ENCODE peak calls at places on chromosomes 6 and 20, in nine cellular contexts. V is cardiac fibroblast, J is AG09309, E is lower leg skin, M is aorta, C is suprapubic skin, U is ascending aorta, N is osteoblast, F is fibroblast of mammary gland. W is an unnamed sample.

GRCh38 chr6:80605165-80605989 is 498.9 kb downstream of the BCKDHB start:
- DNase-seq in E (no peak), J (no peak), V (peak), M (no peak), F (peak), N (no peak), U (no peak), C (no peak), W (peak)

GRCh38 chr20:22507240-22507961 is 77.0 kb downstream of the FOXA2 start:
- DNase-seq in C (no peak), J (no peak), N (no peak), U (no peak), F (no peak), V (no peak), M (no peak), E (no peak), W (no peak)

GRCh38 chr6:14212020-14212419 is 94.4 kb downstream of the CD83 start:
- DNase-seq in F (no peak), J (no peak), M (no peak), C (no peak), V (no peak), N (no peak), U (no peak), E (no peak), W (peak)

GRCh38 chr6:158021376-158021775 is 39.7 kb downstream of the SYNJ2 start:
- DNase-seq in M (peak), V (no peak), U (no peak), J (no peak), C (no peak), N (no peak), F (no peak), E (no peak), W (no peak)

GRCh38 chr6:133817460-133818047 is 71.4 kb upstream of the TCF21 start:
- DNase-seq in F (no peak), C (no peak), V (no peak), U (no peak), E (no peak), M (no peak), J (no peak), N (no peak), W (peak)

GRCh38 chr20:5168582-5169396 is 42.0 kb downstream of the CDS2 start:
- DNase-seq in N (peak), V (peak), J (no peak), U (peak), E (no peak), M (peak), F (peak), C (no peak), W (no peak)

GRCh38 chr6:89321571-89321970 is 6.5 kb upstream of the GABRR2 start:
- DNase-seq in V (peak), M (no peak), N (no peak), U (no peak), F (no peak), C (no peak), J (no peak), E (no peak), W (no peak)

GRCh38 chr20:10428008-10428407 is 6.0 kb downstream of the MKKS start:
- DNase-seq in N (no peak), C (no peak), V (no peak), J (no peak), F (no peak), U (no peak), E (no peak), M (no peak), W (no peak)

GRCh38 chr20:44810391-44811149 is at the start of gene RIMS4:
- DNase-seq in U (no peak), M (no peak), E (no peak), N (no peak), F (no peak), J (no peak), V (no peak), C (no peak), W (peak)

GRCh38 chr6:98067375-98067774 is 767.0 kb upstream of the POU3F2 start:
- DNase-seq in V (no peak), N (no peak), M (no peak), F (no peak), J (no peak), E (no peak), C (no peak), U (no peak), W (no peak)

GRCh38 chr6:13722880-13723279 is 11.2 kb upstream of the RANBP9 start:
- DNase-seq in U (no peak), N (no peak), E (no peak), F (no peak), C (no peak), M (no peak), V (no peak), J (no peak), W (no peak)

GRCh38 chr6:73870907-73871306 is 174.9 kb downstream of the CD109 start:
- DNase-seq in J (no peak), C (no peak), F (no peak), N (no peak), E (no peak), U (no peak), V (no peak), M (no peak), W (no peak)

GRCh38 chr6:118565317-118565960 is 17.3 kb downstream of the PLN start:
- DNase-seq in J (no peak), V (no peak), U (no peak), C (no peak), F (no peak), M (no peak), E (no peak), N (peak), W (peak)

GRCh38 chr6:6844451-6844974 is 256.0 kb downstream of the LY86 start:
- DNase-seq in J (no peak), M (no peak), C (no peak), V (no peak), N (no peak), E (no peak), U (no peak), F (no peak), W (no peak)

GRCh38 chr6:145206247-145206907 is 528.9 kb downstream of the EPM2A start:
- DNase-seq in C (no peak), U (no peak), J (peak), N (no peak), V (peak), E (peak), F (peak), M (no peak), W (no peak)

GRCh38 chr6:7047966-7048365 is 59.8 kb upstream of the RREB1 start:
- DNase-seq in M (no peak), U (no peak), N (no peak), C (no peak), V (peak), J (no peak), E (no peak), F (peak), W (no peak)

GRCh38 chr6:159899994-159900745 is 9.4 kb downstream of the MAS1 start:
- DNase-seq in M (no peak), C (no peak), F (peak), U (no peak), V (peak), E (no peak), N (peak), J (peak), W (no peak)

GRCh38 chr6:45676376-45676775 is 298.6 kb upstream of the SUPT3H start:
- DNase-seq in F (no peak), V (no peak), U (no peak), J (no peak), M (no peak), N (no peak), C (no peak), E (no peak), W (no peak)

GRCh38 chr20:24027229-24027628 is 38.6 kb upstream of the GGTLC1 start:
- DNase-seq in M (no peak), J (no peak), F (no peak), N (no peak), U (peak), V (peak), E (peak), C (no peak), W (no peak)

GRCh38 chr6:108673602-108674001 is 112.9 kb downstream of the FOXO3 start:
- DNase-seq in U (no peak), E (no peak), F (peak), V (no peak), N (no peak), C (no peak), M (no peak), J (no peak), W (no peak)

GRCh38 chr6:41408576-41408975 is 73.2 kb downstream of the NCR2 start:
- DNase-seq in F (no peak), J (no peak), M (no peak), U (no peak), E (no peak), C (no peak), N (no peak), V (no peak), W (peak)
- H3K4me3 ChIP-seq in F (no peak), J (no peak), M (no peak), U (no peak), E (no peak), C (no peak), N (no peak), V (no peak), W (no peak)

GRCh38 chr20:63499333-63499969 is 568 bp upstream of the EEF1A2 start:
- DNase-seq in U (no peak), N (peak), M (peak), E (no peak), V (no peak), C (no peak), F (no peak), J (no peak), W (peak)

GRCh38 chr20:63497946-63498935 is 642 bp downstream of the EEF1A2 start:
- DNase-seq in N (peak), C (no peak), J (no peak), F (peak), U (no peak), V (no peak), M (peak), E (no peak), W (peak)

GRCh38 chr20:63497138-63497945 is 1.5 kb downstream of the EEF1A2 start:
- DNase-seq in F (no peak), V (no peak), M (peak), N (peak), E (no peak), U (no peak), C (no peak), J (no peak), W (peak)

GRCh38 chr20:63500151-63500901 is 1.4 kb upstream of the EEF1A2 start:
- DNase-seq in J (no peak), F (no peak), V (no peak), M (peak), N (peak), E (no peak), C (no peak), U (no peak), W (peak)

GRCh38 chr20:63498950-63499332 is at the start of gene EEF1A2:
- DNase-seq in F (no peak), M (peak), J (no peak), E (no peak), N (peak), V (no peak), C (no peak), U (no peak), W (peak)
- H3K4me3 ChIP-seq in F (no peak), M (no peak), J (no peak), E (no peak), N (no peak), V (no peak), C (peak), U (peak), W (peak)

DNA sequence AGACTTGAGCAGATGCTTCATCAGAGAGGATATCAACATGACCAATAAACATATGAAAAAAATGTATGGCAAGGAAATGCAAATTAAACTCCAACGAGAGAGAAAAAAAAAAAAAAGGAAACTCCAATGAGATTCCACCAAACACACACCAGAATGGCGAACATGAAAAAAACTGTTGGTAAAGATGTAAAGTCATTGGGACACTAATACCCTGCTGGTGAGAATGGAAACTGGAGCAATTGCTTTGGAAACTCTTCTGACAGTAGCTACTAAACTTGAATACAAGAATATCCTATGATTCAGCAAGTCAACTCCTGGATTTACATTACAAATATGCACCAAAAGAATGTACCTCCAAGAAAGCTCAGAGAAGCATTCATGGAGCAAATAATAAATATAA is 260.7 kb upstream of the ECI2 start:
- DNase-seq in F (no peak), C (no peak), N (no peak), U (no peak), E (no peak), J (no peak), M (no peak), V (no peak), W (no peak)
- H3K4me3 ChIP-seq in F (no peak), C (no peak), N (no peak), U (no peak), E (no peak), J (no peak), M (no peak), V (no peak), W (no peak)

GRCh38 chr20:37408202-37408929 is 62.4 kb downstream of the SRC start:
- DNase-seq in V (peak), C (no peak), E (no peak), N (peak), M (no peak), J (no peak), U (no peak), F (no peak), W (no peak)

GRCh38 chr20:37406010-37406998 is 60.4 kb downstream of the SRC start:
- DNase-seq in N (peak), C (no peak), F (no peak), M (peak), J (no peak), U (no peak), E (no peak), V (peak), W (peak)

GRCh38 chr20:37405351-37405897 is 59.5 kb downstream of the SRC start:
- DNase-seq in U (no peak), N (peak), V (no peak), C (no peak), F (no peak), E (no peak), J (no peak), M (no peak), W (no peak)

GRCh38 chr20:37407573-37408002 is 61.6 kb downstream of the SRC start:
- DNase-seq in J (no peak), N (no peak), U (no peak), E (no peak), M (peak), C (no peak), F (peak), V (peak), W (no peak)

DNA sequence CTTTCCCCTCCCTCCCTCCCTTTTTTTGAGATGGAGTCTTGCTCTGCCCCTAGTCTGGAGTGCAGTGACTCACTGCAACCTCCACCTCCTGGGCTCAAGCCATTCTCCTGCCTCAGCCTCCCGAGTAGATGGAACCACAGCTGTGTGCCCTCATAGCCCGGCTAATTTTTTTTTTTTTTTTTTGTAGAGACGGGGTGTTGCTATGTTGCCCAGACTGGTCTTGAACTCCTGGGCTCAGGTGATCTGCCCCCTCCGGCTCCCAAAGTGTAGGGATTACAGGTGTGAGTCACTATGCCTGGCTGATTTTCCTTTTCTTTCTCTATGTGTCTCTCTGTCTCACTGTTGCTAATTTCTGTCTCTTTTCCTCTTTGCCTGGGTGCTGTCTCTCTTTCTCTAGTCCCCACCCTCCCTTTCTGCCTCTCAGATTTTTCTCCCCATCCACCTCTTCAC is 61.2 kb downstream of the SRC start:
- DNase-seq in N (peak), E (no peak), M (no peak), U (no peak), V (no peak), F (peak), J (no peak), C (no peak), W (no peak)
- H3K4me3 ChIP-seq in N (no peak), E (no peak), M (no peak), U (no peak), V (no peak), F (no peak), J (no peak), C (peak), W (no peak)